ENCODE peak calls at places on chromosomes 6 and 20, in four cellular contexts. I is cardiac fibroblast, D is heart right ventricle, S is MM.1S. T is an unnamed sample.

GRCh38 chr20:23143098-23143497 is 57.0 kb upstream of the CD93 start:
- DNase-seq in I (peak), D (no peak), S (no peak), T (no peak)

GRCh38 chr20:57811373-57812020 is 101.7 kb upstream of the PMEPA1 start:
- DNase-seq in I (no peak), D (no peak), S (no peak), T (no peak)

GRCh38 chr20:39302312-39302711 is 340.2 kb downstream of the DHX35 start:
- DNase-seq in I (no peak), D (no peak), S (no peak), T (peak)

GRCh38 chr6:11854418-11855165 is 76.0 kb upstream of the ADTRP start:
- DNase-seq in I (peak), D (no peak), S (no peak), T (peak)

GRCh38 chr6:44675449-44675848 is 287.9 kb downstream of the CDC5L start:
- DNase-seq in I (no peak), D (no peak), S (no peak), T (no peak)

GRCh38 chr20:54466112-54466511 is 9.3 kb upstream of the DOK5 start:
- DNase-seq in I (no peak), D (no peak), S (no peak), T (no peak)

GRCh38 chr6:111589366-111589765 is 16.3 kb downstream of the TRAF3IP2 start:
- DNase-seq in I (peak), D (no peak), S (no peak), T (no peak)

GRCh38 chr6:143806282-143807102 is 36.6 kb upstream of the LTV1 start:
- DNase-seq in I (peak), D (no peak), S (no peak), T (peak)

GRCh38 chr6:84645000-84645399 is 119.4 kb downstream of the TBX18 start:
- DNase-seq in I (peak), D (no peak), S (no peak), T (no peak)

GRCh38 chr20:48824830-48825550 is 2.8 kb downstream of the PREX1 start:
- DNase-seq in I (no peak), D (no peak), S (no peak), T (no peak)

GRCh38 chr20:37228111-37228510 is 33.5 kb downstream of the GHRH start:
- DNase-seq in I (no peak), D (no peak), S (no peak), T (no peak)

GRCh38 chr6:111522393-111523020 is 39.5 kb upstream of the REV3L start:
- DNase-seq in I (no peak), D (no peak), S (no peak), T (no peak)

GRCh38 chr6:13559251-13559650 is 15.2 kb upstream of the SIRT5 start:
- DNase-seq in I (no peak), D (no peak), S (no peak), T (no peak)

GRCh38 chr6:70527071-70527737 is 39.5 kb upstream of the SDHAF4 start:
- DNase-seq in I (peak), D (no peak), S (no peak), T (no peak)

GRCh38 chr6:70080443-70081062 is 214.2 kb downstream of the COL19A1 start:
- DNase-seq in I (no peak), D (no peak), S (no peak), T (no peak)

GRCh38 chr20:56166781-56167465 is 81.6 kb upstream of the MC3R start:
- DNase-seq in I (no peak), D (no peak), S (no peak), T (no peak)

GRCh38 chr6:136502791-136503190 is 47.4 kb downstream of the MAP7 start:
- DNase-seq in I (no peak), D (no peak), S (no peak), T (no peak)

GRCh38 chr6:3910264-3910663 is 61.1 kb downstream of the FAM50B start:
- DNase-seq in I (no peak), D (no peak), S (no peak), T (no peak)

GRCh38 chr6:33988121-33989015 is 157.5 kb downstream of the GRM4 start:
- DNase-seq in I (no peak), D (no peak), S (no peak), T (no peak)

GRCh38 chr6:5950448-5950847 is 56.3 kb downstream of the NRN1 start:
- DNase-seq in I (no peak), D (peak), S (no peak), T (peak)

GRCh38 chr6:136403166-136403980 is 113.7 kb upstream of the BCLAF1 start:
- DNase-seq in I (peak), D (no peak), S (no peak), T (no peak)

GRCh38 chr6:12163149-12163548 is 127.0 kb upstream of the EDN1 start:
- DNase-seq in I (no peak), D (no peak), S (no peak), T (peak)

GRCh38 chr6:46491201-46491788 is at the start of gene RCAN2:
- DNase-seq in I (peak), D (peak), S (peak), T (peak)

GRCh38 chr6:126661646-126662045 is 321.7 kb downstream of the CENPW start:
- DNase-seq in I (peak), D (no peak), S (no peak), T (no peak)

GRCh38 chr6:126662966-126663365 is 323.1 kb downstream of the CENPW start:
- DNase-seq in I (no peak), D (no peak), S (no peak), T (no peak)

GRCh38 chr6:126660376-126660775 is 320.5 kb downstream of the CENPW start:
- DNase-seq in I (no peak), D (no peak), S (no peak), T (no peak)

DNA sequence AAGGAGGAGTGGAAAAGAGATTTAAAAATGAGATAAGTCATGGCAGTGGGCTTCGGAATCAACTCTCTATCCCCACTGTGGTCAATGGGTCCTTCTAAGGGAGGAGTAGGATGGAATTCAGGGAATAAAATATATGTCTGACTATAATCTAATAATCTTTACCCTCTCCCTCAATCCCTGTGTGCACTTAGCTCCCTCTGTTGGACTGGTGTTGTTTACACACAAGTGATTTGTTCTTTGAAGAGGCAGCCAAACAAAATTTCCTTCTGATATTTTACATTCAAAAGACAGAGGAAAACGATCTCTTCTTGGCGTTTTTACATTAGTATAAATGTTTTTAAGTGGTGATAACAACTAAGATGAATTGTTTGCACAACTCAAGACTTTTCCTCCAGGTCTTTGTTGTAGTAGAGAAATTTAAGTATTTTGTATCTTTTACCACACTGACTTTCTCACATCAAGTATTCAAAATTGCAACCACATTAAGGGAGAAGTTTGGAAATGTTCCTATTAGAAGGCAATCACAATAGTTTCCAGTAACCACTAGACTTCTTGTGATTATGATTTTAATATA is 317.7 kb downstream of the CENPW start:
- DNase-seq in I (peak), D (no peak), S (peak), T (no peak)
- TF ChIP-seq CTCF in I (peak), D (peak), S (peak), T (peak)

DNA sequence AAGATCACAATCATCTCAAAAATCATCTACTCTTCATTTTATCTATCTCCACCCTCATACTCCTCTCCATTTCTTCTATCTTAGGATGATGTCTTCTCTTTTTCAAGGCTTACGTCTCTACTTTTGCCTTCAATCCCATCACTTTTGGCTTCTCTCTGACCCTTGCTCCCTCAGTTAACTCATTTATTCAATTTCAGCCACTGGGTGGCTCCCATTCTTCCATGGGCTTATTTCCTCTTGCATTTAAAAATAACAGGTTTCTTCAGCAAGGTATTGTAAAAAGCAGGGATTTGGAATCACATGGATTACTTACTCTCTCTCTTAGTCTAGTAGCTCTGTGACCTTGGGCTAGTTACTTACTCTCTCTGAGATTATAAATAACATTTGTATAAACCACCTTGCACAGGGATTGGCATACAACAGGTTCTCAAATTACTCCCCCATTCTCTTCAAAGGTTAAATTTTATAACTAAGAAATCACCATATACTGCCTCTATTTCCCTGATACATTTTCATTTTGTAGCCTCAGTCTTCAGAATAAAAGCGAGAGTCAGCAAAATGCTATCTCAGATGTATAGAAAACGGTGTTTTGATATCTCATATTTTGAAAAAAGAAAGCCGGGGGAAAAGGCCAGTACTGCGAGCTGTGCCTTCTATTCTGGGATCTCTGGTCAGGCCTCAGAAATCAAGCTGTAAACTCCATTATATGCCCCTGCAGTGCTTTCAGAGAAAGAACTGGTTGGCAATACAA is 5.5 kb downstream of the ZSCAN12 start:
- DNase-seq in I (peak), D (no peak), S (no peak), T (no peak)
- TF ChIP-seq CTCF in I (peak), D (peak), S (peak), T (no peak)

GRCh38 chr6:152334555-152334954 is 302.6 kb downstream of the SYNE1 start:
- DNase-seq in I (no peak), D (no peak), S (no peak), T (no peak)

GRCh38 chr6:152343735-152344360 is 293.3 kb downstream of the SYNE1 start:
- DNase-seq in I (no peak), D (peak), S (no peak), T (no peak)

GRCh38 chr6:152341596-152341995 is 295.6 kb downstream of the SYNE1 start:
- DNase-seq in I (no peak), D (no peak), S (peak), T (no peak)

DNA sequence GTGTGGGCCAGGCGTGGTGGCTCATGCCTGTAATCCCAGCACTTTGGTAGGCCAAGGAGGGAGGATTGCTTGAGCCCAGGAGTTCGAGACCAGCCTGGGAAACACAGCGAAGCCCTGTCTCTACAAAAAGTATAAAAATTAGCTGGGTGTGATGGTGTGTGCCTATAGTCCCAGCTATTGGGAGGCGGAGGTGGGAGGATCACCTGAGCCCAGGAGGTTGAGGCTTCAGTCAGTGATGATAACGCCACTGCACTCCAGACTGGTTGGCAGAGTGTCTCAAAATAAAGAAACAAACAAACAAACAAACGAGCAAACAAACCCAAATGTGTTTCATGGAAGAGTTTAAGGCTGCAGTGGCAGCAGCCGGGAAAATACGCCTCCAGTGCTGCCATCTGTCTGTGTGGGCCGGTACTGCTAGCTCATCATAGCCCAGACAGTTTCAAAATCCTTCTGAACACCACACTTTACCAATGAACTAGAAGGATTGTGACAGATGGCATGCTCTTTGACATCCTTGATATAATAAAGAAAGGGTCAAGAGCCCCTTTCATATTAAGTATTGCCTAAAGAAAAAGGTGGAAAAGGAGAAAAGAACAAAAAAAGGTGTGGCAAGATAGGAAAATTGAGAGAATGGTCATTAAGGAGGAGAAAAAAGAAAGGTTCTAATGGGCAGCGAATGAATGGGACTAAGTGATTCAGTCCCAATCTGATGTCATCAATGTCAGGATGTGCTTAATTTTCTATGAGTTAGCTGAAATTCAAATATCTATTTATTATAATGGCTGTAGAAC is 298.6 kb downstream of the SYNE1 start:
- DNase-seq in I (peak), D (peak), S (peak), T (peak)
- TF ChIP-seq CTCF in I (peak), D (peak), S (peak), T (peak)

GRCh38 chr6:166929534-166930189 is 26.7 kb downstream of the RNASET2 start:
- DNase-seq in I (no peak), D (no peak), S (no peak), T (no peak)
- TF ChIP-seq CTCF in I (no peak), D (no peak), S (no peak), T (no peak)

GRCh38 chr6:167791036-167791779 is 35.5 kb upstream of the AFDN start:
- DNase-seq in I (peak), D (no peak), S (no peak), T (no peak)
- TF ChIP-seq CTCF in I (no peak), D (no peak), S (no peak), T (no peak)

GRCh38 chr20:50909413-50909812 is 21.8 kb downstream of the ADNP start:
- DNase-seq in I (no peak), D (no peak), S (no peak), T (no peak)
- TF ChIP-seq CTCF in I (no peak), D (no peak), S (no peak), T (no peak)

GRCh38 chr6:15242937-15243614 is 2.8 kb upstream of the JARID2 start:
- DNase-seq in I (peak), D (no peak), S (no peak), T (no peak)
- TF ChIP-seq CTCF in I (no peak), D (no peak), S (no peak), T (no peak)

DNA sequence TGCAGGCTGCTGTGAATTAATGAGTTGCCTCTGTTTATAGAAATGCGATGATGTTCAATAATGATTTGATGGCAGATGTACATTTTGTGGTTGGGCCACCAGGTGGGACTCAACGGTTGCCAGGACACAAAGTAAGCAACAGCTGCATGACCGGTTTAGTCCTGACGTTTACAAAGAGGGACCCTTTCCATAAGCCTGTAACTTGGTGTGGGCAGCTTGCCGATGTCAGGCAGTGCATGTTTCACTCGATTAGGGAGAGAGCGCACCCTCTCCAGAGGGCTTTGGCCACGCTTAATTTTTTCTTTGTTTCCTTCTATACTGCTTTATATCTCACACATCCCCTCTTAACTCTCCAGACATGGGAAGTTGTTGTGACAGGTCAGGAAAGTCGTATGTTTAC is 1.4 kb downstream of the BTBD3 start:
- DNase-seq in I (peak), D (peak), S (peak), T (no peak)
- TF ChIP-seq CTCF in I (no peak), D (no peak), S (peak), T (no peak)